ENCODE peak calls at places on chromosomes 3 and 15, in eight cellular contexts. V is HepG2, A is SK-N-SH, S is GM23338, L is H1, F is K562, U is HCT116, X is GM12878. Y is an unnamed sample.

GRCh38 chr3:103388214-103388613 is 953.4 kb downstream of the ZPLD1 start:
- DNase-seq in U (no peak), S (no peak), V (no peak), X (no peak), L (no peak), F (no peak), A (no peak), Y (no peak)

GRCh38 chr15:68812596-68813548 is 7.8 kb downstream of the ANP32A start:
- DNase-seq in V (no peak), A (no peak), F (no peak), X (no peak), U (no peak), L (no peak), S (no peak), Y (no peak)

GRCh38 chr3:26768068-26768651 is 145.6 kb downstream of the LRRC3B start:
- DNase-seq in U (no peak), X (no peak), V (no peak), S (no peak), L (no peak), A (no peak), F (no peak), Y (no peak)

GRCh38 chr3:46856576-46857471 is 6.4 kb downstream of the MYL3 start:
- DNase-seq in L (no peak), U (no peak), X (no peak), F (no peak), A (no peak), S (no peak), V (no peak), Y (no peak)

GRCh38 chr3:138417559-138417982 is 16.8 kb upstream of the ESYT3 start:
- DNase-seq in F (peak; percentile 69), U (peak; percentile 77), V (peak; percentile 82), X (no peak), S (peak; percentile 96), L (peak; percentile 93), A (peak; percentile 80), Y (peak; percentile 64)

GRCh38 chr15:64634576-64635485 is 140.6 kb downstream of the RBPMS2 start:
- DNase-seq in L (peak; percentile 50), A (no peak), V (peak; percentile 72), S (peak; percentile 96), U (no peak), F (no peak), X (peak; percentile 91), Y (peak; percentile 79)

GRCh38 chr15:31292391-31293020 is 34.1 kb upstream of the KLF13 start:
- DNase-seq in L (peak; percentile 29), F (no peak), V (peak; percentile 71), A (no peak), S (no peak), U (no peak), X (no peak), Y (no peak)

GRCh38 chr3:65616563-65616962 is 422.2 kb downstream of the MAGI1 start:
- DNase-seq in F (no peak), X (no peak), U (no peak), V (no peak), S (no peak), A (no peak), L (no peak), Y (no peak)

GRCh38 chr15:28935316-28935715 is 49.5 kb downstream of the APBA2 start:
- DNase-seq in V (peak; percentile 58), A (no peak), X (no peak), S (peak; percentile 85), F (peak; percentile 66), U (no peak), L (peak; percentile 83), Y (no peak)

GRCh38 chr3:129120254-129121004 is 1.2 kb downstream of the RAB43 start:
- DNase-seq in X (peak; percentile 89), S (peak; percentile 96), U (peak; percentile 51), L (peak; percentile 83), F (peak; percentile 79), V (peak; percentile 90), A (peak; percentile 67), Y (peak; percentile 87)

GRCh38 chr3:104578558-104578957 is 788.2 kb upstream of the ALCAM start:
- DNase-seq in F (no peak), L (no peak), V (no peak), U (no peak), X (no peak), S (peak; percentile 47), A (no peak), Y (no peak)

GRCh38 chr3:5787863-5788488 is 600.5 kb downstream of the EDEM1 start:
- DNase-seq in X (no peak), L (no peak), U (no peak), S (no peak), V (no peak), A (peak; percentile 22), F (peak; percentile 26), Y (no peak)

GRCh38 chr3:171996178-171996817 is 43.1 kb upstream of the FNDC3B start:
- DNase-seq in V (no peak), S (no peak), L (no peak), A (no peak), F (no peak), U (no peak), X (no peak), Y (no peak)

GRCh38 chr3:39125837-39126500 is 18.5 kb downstream of the TTC21A start:
- DNase-seq in S (no peak), X (no peak), F (no peak), L (no peak), U (no peak), A (no peak), V (peak; percentile 28), Y (peak; percentile 24)

GRCh38 chr3:146250449-146251382 is at the start of gene PLSCR4:
- DNase-seq in F (peak; percentile 66), U (peak; percentile 16), A (peak; percentile 19), S (peak; percentile 73), X (no peak), V (no peak), L (peak; percentile 65), Y (peak; percentile 93)

GRCh38 chr3:128263946-128264345 is 110.7 kb downstream of the EEFSEC start:
- DNase-seq in V (no peak), X (no peak), F (no peak), S (no peak), U (no peak), L (peak; percentile 29), A (peak; percentile 60), Y (no peak)

DNA sequence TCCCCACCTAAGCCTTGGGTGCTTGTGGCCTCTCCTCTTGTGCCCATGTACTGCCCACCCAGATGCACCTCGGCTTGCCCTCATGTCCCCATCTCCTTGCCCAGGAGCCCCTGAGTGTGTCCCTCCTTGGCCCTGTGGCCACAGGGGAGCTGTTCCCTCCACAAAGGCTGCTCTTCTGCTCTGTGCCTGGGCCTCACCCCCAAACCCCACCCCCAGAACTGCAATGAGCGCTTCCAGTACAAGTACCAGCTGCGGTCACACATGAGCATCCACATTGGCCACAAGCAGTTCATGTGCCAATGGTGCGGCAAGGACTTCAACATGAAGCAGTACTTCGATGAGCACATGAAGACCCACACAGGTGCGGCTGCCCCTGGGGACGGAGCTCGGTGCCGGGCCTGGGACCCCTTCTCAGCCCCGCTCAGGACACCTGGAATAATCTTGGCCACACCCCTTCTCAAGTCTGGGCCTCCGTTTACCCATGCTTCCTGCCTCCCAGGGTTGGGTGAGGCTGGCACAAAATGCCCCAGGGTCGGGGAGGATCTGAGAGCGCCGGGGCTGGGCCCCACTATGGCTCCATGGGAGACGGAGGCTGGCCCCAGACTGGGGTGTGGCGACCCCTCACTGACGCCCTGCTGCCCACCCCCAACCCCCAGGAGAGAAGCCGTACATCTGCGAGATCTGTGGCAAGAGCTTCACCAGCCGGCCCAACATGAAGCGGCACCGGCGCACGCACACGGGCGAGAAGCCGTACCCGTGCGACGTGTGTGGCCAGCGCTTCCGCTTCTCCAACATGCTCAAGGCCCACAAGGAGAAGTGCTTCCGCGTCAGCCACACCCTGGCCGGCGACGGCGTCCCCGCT is 10.3 kb downstream of the ZBTB47 start:
- DNase-seq in U (no peak), F (no peak), A (peak; percentile 24), L (no peak), X (no peak), S (no peak), V (no peak), Y (no peak)
- H2AFZ ChIP-seq in U (no peak overlapping the region), F (no peak overlapping the region), A (no peak overlapping the region), L (no peak overlapping the region), X (peak overlapping the region; percentile 73), S (no peak overlapping the region), V (no peak overlapping the region), Y (no peak overlapping the region)

DNA sequence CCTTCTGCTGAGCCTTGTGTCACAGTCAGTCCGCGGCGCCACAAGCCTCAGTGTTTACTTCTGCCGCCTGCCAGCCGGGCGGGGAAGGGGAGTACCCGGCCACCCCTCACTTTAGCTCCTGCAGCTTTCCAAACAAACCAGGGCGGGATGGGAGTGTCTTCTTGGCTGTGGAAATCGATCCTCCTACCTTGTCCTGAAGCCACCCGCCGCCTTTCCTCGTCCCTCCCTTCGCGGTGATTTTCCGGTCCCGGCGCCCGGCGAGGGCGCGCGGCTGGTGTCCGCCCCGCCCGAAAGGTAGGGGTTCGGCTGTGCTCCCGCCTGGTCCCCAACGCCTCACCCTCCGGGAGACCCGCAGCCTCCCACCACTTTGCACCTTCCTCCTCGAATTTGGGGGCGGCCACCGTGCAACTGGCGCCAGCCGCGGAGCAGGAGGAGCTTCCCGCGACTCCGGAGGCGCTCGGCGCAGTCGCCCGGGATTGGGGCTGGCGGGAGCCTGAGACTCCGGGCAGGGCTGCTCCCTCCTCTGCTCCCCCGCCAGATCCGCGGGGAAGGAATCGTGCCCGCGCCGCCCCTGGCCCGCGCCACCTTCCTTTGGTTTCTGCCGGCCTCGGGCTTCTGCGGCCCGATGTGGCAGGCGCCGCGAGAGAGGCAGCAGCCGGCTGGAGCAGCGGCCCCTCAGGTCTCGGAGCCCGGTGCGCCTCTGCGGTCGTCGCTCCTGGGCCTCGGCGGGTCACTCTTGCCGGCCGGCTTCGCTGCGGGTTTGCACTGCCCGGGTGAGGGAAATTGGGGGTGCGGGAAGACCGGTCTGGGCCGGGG is 30.7 kb upstream of the ST3GAL6 start:
- DNase-seq in L (peak; percentile 84), F (no peak), A (peak; percentile 79), V (peak; percentile 82), S (peak; percentile 78), X (no peak), U (peak; percentile 40), Y (peak; percentile 59)
- TF ChIP-seq POLR2AphosphoS5 in L (peak; percentile 44), F (no peak), A (peak; percentile 59), V (peak; percentile 55), S (no peak), X (peak; percentile 84), U (peak; percentile 75), Y (peak; percentile 68)

DNA sequence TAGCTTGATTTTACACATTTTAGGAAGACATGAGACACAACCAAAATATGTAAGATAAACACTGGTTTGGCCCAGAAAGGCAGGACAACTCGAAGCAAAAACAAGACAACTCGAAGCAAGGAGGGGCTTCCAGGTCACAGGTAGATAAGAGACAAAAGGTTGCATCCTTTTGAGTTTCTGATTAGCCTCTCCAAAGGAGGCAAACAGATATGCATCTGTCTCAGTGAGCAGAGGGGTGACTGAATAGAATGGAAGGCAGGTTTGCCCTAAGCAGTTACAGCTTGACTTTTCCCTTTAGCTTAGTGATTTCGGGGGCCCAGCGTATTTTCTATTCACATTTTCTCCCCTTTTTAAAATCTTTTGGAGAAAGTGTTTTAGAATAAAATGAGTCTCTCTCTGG is 74.7 kb downstream of the GLDN start:
- DNase-seq in V (no peak), A (no peak), L (no peak), S (peak; percentile 31), U (no peak), X (no peak), F (no peak), Y (no peak)
- H3K4me3 ChIP-seq in V (no peak overlapping the region), A (no peak overlapping the region), L (no peak overlapping the region), S (no peak overlapping the region), U (no peak overlapping the region), X (no peak overlapping the region), F (no peak overlapping the region), Y (no peak overlapping the region)

DNA sequence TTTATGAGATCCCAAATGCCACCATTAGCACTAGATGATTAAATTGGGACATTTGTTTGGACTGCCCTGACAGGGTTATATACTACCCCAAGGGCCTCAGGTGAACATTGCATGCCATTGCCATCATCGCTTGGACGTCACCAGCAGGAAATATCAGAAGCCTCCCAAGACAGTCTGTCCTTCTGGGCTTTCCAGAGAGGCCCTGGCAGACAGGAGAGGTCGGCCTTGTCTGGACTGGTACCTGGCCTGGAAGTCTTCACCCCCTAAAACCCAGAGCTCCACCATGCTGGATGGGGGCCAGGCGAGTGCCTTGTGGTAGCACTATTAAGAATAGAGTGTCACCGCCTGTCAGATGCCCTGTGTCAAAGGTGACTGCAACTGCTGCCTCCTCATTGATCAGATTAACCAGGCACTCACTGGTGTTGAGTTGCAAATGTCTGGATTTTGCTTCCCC is 324.1 kb upstream of the RASGRP1 start:
- DNase-seq in V (no peak), F (no peak), L (no peak), U (no peak), X (no peak), S (no peak), A (peak; percentile 40), Y (no peak)
- H2AFZ ChIP-seq in V (no peak overlapping the region), F (no peak overlapping the region), L (no peak overlapping the region), U (no peak overlapping the region), X (no peak overlapping the region), S (no peak overlapping the region), A (peak overlapping the region; percentile 4), Y (no peak overlapping the region)